ENCODE peak calls at places on chromosome 12, in six cellular contexts. One of them, this sample, is unnamed.

GRCh38 chr12:104750061-104750460 is 208.0 kb downstream of the SLC41A2 start:
- DNase-seq in adrenal gland: peak; percentile 44
- DNase-seq in NB4: peak; percentile 93
- DNase-seq in GM12878: no peak
- DNase-seq in gastrocnemius medialis: no peak
- DNase-seq in A549: no peak
- DNase-seq in this sample: no peak

GRCh38 chr12:48978291-48978740 is at the start of gene WNT1:
- DNase-seq in A549: no peak
- DNase-seq in NB4: no peak
- DNase-seq in gastrocnemius medialis: no peak
- DNase-seq in adrenal gland: no peak
- DNase-seq in GM12878: no peak
- DNase-seq in this sample: no peak

GRCh38 chr12:26265606-26266005 is 70.2 kb downstream of the SSPN start:
- DNase-seq in NB4: no peak
- DNase-seq in A549: no peak
- DNase-seq in GM12878: no peak
- DNase-seq in gastrocnemius medialis: no peak
- DNase-seq in adrenal gland: no peak
- DNase-seq in this sample: no peak

GRCh38 chr12:16583991-16584745 is 21.8 kb downstream of the LMO3 start:
- DNase-seq in adrenal gland: no peak
- DNase-seq in gastrocnemius medialis: no peak
- DNase-seq in GM12878: no peak
- DNase-seq in A549: no peak
- DNase-seq in NB4: no peak
- DNase-seq in this sample: no peak

GRCh38 chr12:88998421-88998820 is 353.9 kb downstream of the DUSP6 start:
- DNase-seq in adrenal gland: no peak
- DNase-seq in gastrocnemius medialis: no peak
- DNase-seq in A549: no peak
- DNase-seq in NB4: no peak
- DNase-seq in GM12878: no peak
- DNase-seq in this sample: no peak

GRCh38 chr12:27619308-27619707 is 76.9 kb upstream of the REP15 start:
- DNase-seq in A549: peak; percentile 53
- DNase-seq in adrenal gland: peak; percentile 44
- DNase-seq in NB4: peak; percentile 77
- DNase-seq in gastrocnemius medialis: no peak
- DNase-seq in GM12878: no peak
- DNase-seq in this sample: peak; percentile 18

GRCh38 chr12:3182426-3182825 is 105.2 kb downstream of the TSPAN9 start:
- DNase-seq in gastrocnemius medialis: no peak
- DNase-seq in NB4: no peak
- DNase-seq in adrenal gland: no peak
- DNase-seq in GM12878: no peak
- DNase-seq in A549: no peak
- DNase-seq in this sample: no peak

GRCh38 chr12:70721958-70722357 is 84.7 kb upstream of the PTPRB start:
- DNase-seq in A549: no peak
- DNase-seq in GM12878: no peak
- DNase-seq in adrenal gland: no peak
- DNase-seq in gastrocnemius medialis: no peak
- DNase-seq in NB4: no peak
- DNase-seq in this sample: no peak

GRCh38 chr12:25977047-25977446 is 18.6 kb downstream of the RASSF8 start:
- DNase-seq in A549: no peak
- DNase-seq in NB4: no peak
- DNase-seq in gastrocnemius medialis: peak; percentile 40
- DNase-seq in adrenal gland: no peak
- DNase-seq in GM12878: no peak
- DNase-seq in this sample: no peak

GRCh38 chr12:18849080-18849479 is 111.2 kb downstream of the CAPZA3 start:
- DNase-seq in adrenal gland: no peak
- DNase-seq in GM12878: no peak
- DNase-seq in NB4: no peak
- DNase-seq in gastrocnemius medialis: no peak
- DNase-seq in A549: no peak
- DNase-seq in this sample: no peak

GRCh38 chr12:110619534-110619953 is 5.6 kb downstream of the TCTN1 start:
- DNase-seq in A549: no peak
- DNase-seq in NB4: peak; percentile 48
- DNase-seq in GM12878: peak; percentile 80
- DNase-seq in gastrocnemius medialis: no peak
- DNase-seq in adrenal gland: no peak
- DNase-seq in this sample: no peak
- TF ChIP-seq POLR2A in A549: no peak
- TF ChIP-seq POLR2A in NB4: no peak
- TF ChIP-seq POLR2A in GM12878: no peak
- TF ChIP-seq POLR2A in gastrocnemius medialis: no peak
- TF ChIP-seq POLR2A in adrenal gland: no peak
- TF ChIP-seq POLR2A in this sample: no peak

GRCh38 chr12:10636124-10636523 is 22.7 kb upstream of the MAGOHB start:
- DNase-seq in GM12878: no peak
- DNase-seq in adrenal gland: no peak
- DNase-seq in NB4: no peak
- DNase-seq in A549: no peak
- DNase-seq in gastrocnemius medialis: no peak
- DNase-seq in this sample: no peak

GRCh38 chr12:10636611-10637010 is 23.2 kb upstream of the MAGOHB start:
- DNase-seq in adrenal gland: no peak
- DNase-seq in A549: no peak
- DNase-seq in NB4: no peak
- DNase-seq in GM12878: no peak
- DNase-seq in gastrocnemius medialis: no peak
- DNase-seq in this sample: no peak

GRCh38 chr12:10638728-10639127 is 25.3 kb upstream of the MAGOHB start:
- DNase-seq in NB4: no peak
- DNase-seq in gastrocnemius medialis: no peak
- DNase-seq in adrenal gland: no peak
- DNase-seq in A549: no peak
- DNase-seq in GM12878: no peak
- DNase-seq in this sample: no peak

GRCh38 chr12:10645910-10646309 is 27.9 kb downstream of the STYK1 start:
- DNase-seq in NB4: no peak
- DNase-seq in gastrocnemius medialis: no peak
- DNase-seq in adrenal gland: no peak
- DNase-seq in GM12878: no peak
- DNase-seq in A549: no peak
- DNase-seq in this sample: no peak

DNA sequence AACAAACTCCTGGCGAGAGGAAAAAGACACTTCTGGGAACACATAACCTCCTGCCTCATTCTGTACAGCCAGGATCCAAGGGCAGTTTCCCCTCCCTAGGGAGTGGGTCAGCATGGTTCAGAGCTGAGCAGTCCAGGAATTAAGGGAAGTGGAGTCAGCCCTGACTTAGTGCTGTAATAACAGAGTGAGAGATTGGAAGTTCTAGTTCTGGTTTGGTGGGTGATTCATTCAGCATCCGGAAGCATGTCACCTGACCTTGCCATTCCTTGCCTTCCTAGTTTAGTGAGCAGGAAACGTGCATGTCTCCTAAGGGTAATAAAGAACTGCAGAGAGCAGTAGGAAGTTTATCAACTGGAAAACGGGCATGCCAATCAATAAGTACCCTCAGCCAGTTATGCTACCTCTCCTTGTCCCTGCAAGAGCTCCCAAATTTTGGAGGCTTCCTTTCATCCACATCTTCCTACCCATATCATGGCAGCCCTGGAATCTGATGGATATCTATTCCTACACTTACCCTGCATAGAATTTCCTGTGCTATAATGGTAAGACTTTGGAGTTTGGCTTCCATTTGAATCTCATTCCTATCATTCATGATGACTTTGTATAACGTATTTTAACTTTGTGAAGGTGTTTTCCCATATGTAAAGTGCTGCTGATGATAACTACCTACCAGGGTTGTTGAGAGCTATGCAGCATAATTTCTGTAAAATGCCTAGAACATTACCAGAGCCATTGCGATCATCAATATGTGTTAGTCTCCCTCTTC is 28.5 kb upstream of the MAGOHB start:
- DNase-seq in NB4: no peak
- DNase-seq in A549: no peak
- DNase-seq in GM12878: no peak
- DNase-seq in adrenal gland: no peak
- DNase-seq in gastrocnemius medialis: no peak
- DNase-seq in this sample: no peak
- TF ChIP-seq POLR2A in NB4: no peak
- TF ChIP-seq POLR2A in A549: no peak
- TF ChIP-seq POLR2A in GM12878: no peak
- TF ChIP-seq POLR2A in adrenal gland: no peak
- TF ChIP-seq POLR2A in gastrocnemius medialis: no peak
- TF ChIP-seq POLR2A in this sample: no peak

DNA sequence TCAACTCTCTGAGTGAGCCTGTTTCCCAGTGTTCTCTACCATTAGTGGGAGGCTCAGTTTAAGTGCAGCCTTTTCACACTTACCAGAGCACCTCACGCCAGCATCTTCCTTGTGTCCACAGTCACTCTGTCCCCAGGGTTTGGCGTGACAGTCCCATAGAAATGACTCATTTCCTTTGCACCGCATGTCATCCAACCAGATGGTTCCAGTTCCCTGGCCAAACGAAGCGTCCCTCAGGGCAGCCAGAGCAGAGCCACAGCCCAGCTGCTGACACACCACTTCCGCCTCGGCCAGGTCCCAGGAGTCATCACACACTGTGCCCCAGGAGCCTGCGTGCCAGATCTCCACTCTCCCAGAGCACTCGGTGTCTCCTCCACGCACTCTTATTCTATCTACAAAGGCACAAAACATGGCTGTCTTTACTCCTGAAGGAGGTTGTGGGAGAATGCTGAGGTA is 65.4 kb downstream of the ACSM4 start:
- DNase-seq in gastrocnemius medialis: peak; percentile 17
- DNase-seq in adrenal gland: no peak
- DNase-seq in A549: no peak
- DNase-seq in NB4: peak; percentile 97
- DNase-seq in GM12878: peak; percentile 33
- DNase-seq in this sample: no peak
- TF ChIP-seq POLR2A in gastrocnemius medialis: no peak
- TF ChIP-seq POLR2A in adrenal gland: no peak
- TF ChIP-seq POLR2A in A549: peak; percentile 10
- TF ChIP-seq POLR2A in NB4: peak; percentile 88
- TF ChIP-seq POLR2A in GM12878: no peak
- TF ChIP-seq POLR2A in this sample: no peak

GRCh38 chr12:56040151-56040550 is 1.6 kb upstream of the RPS26 start:
- DNase-seq in A549: no peak
- DNase-seq in NB4: no peak
- DNase-seq in GM12878: no peak
- DNase-seq in gastrocnemius medialis: no peak
- DNase-seq in adrenal gland: no peak
- DNase-seq in this sample: no peak

GRCh38 chr12:56042430-56043203 is 899 bp downstream of the RPS26 start:
- DNase-seq in A549: no peak
- DNase-seq in adrenal gland: peak; percentile 61
- DNase-seq in GM12878: no peak
- DNase-seq in NB4: no peak
- DNase-seq in gastrocnemius medialis: no peak
- DNase-seq in this sample: peak; percentile 59

GRCh38 chr12:56038022-56038665 is 3.6 kb upstream of the RPS26 start:
- DNase-seq in NB4: no peak
- DNase-seq in gastrocnemius medialis: no peak
- DNase-seq in A549: no peak
- DNase-seq in adrenal gland: no peak
- DNase-seq in GM12878: no peak
- DNase-seq in this sample: no peak

GRCh38 chr12:56041579-56042429 is at the start of gene RPS26:
- DNase-seq in gastrocnemius medialis: peak; percentile 97
- DNase-seq in A549: peak; percentile 91
- DNase-seq in adrenal gland: peak; percentile 99
- DNase-seq in GM12878: peak; percentile 98
- DNase-seq in NB4: peak; percentile 100
- DNase-seq in this sample: peak; percentile 99

DNA sequence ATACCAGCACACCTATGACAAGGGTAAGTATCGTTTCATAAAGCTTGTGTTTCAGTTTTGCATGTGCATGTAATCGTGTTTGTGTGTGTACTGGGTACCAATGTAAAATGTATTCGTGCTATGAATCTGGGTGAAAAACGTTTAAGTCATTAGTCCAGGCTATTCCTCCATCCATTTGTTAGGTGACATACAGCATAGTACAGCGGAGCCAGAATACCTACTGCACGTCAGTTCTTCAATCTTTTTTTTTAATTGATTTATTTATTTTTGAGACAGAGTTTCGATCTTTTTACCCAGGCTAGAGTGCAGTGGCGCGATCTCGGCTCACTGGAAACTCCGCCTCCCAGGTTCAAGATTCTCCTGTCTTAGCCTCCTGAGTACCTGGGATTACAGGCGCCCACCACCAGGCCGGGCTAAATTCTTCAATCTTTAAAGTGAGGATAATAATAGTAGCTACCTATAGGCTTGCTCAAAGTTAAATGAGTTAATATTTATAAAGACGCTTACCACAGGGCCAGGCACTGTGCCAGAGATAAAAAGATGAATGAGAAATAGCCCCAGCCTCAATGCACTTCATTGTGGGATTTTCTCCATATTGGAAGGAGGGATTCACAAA is 647 bp upstream of the RPS26 start:
- DNase-seq in A549: no peak
- DNase-seq in gastrocnemius medialis: no peak
- DNase-seq in NB4: no peak
- DNase-seq in adrenal gland: no peak
- DNase-seq in GM12878: no peak
- DNase-seq in this sample: no peak
- TF ChIP-seq POLR2A in A549: no peak
- TF ChIP-seq POLR2A in gastrocnemius medialis: no peak
- TF ChIP-seq POLR2A in NB4: no peak
- TF ChIP-seq POLR2A in adrenal gland: no peak
- TF ChIP-seq POLR2A in GM12878: no peak
- TF ChIP-seq POLR2A in this sample: no peak

DNA sequence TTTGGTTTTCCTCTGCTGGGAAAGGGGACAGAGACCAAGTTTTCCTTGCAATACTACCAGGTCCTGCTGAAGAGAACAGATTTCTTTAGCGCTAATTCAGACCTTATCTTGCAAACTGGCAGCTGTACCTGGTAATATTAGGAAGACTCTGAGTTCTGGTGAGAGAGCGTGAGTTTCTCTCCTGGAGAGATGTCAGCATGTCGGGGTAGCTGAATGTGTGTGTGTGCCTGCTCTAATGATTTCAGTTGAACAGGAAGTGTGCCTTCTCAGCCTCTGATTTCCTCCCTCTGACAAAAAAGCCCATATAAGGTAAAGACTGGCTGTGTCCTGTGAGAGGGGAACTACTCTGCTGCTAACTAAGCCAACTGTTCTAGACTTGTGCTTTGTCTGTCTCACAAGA is 10.3 kb upstream of the ERP27 start:
- DNase-seq in adrenal gland: peak; percentile 26
- DNase-seq in A549: no peak
- DNase-seq in NB4: peak; percentile 92
- DNase-seq in GM12878: peak; percentile 90
- DNase-seq in gastrocnemius medialis: peak; percentile 25
- DNase-seq in this sample: peak; percentile 9
- TF ChIP-seq POLR2A in adrenal gland: no peak
- TF ChIP-seq POLR2A in A549: no peak
- TF ChIP-seq POLR2A in NB4: peak; percentile 60
- TF ChIP-seq POLR2A in GM12878: peak; percentile 79
- TF ChIP-seq POLR2A in gastrocnemius medialis: peak; percentile 28
- TF ChIP-seq POLR2A in this sample: peak; percentile 25